ENCODE peak calls at places on chromosomes 7 and 10, in ten cellular contexts. K, Z, I, P, Y, C, T, Q, L and F are unnamed samples. For H3K9me3, the result is how much of the 10 kb centered on the place peaks cover.

GRCh38 chr7:105002-105401 is 87.4 kb upstream of the FAM20C start:
- DNase-seq in K (no peak), Z (no peak), I (no peak), P (no peak), Y (no peak), C (no peak), T (peak), Q (no peak), L (no peak), F (no peak)

GRCh38 chr10:44261710-44262455 is 123.0 kb downstream of the CXCL12 start:
- DNase-seq in K (no peak), Z (peak), I (no peak), P (no peak), Y (no peak), C (peak), T (no peak), Q (no peak), L (no peak), F (no peak)

GRCh38 chr7:84971360-84971759 is 215.5 kb downstream of the SEMA3D start:
- DNase-seq in K (no peak), Z (no peak), I (no peak), P (no peak), Y (no peak), C (no peak), T (no peak), Q (no peak), L (no peak), F (no peak)

GRCh38 chr10:113329121-113329596 is 223.7 kb upstream of the HABP2 start:
- DNase-seq in K (no peak), Z (no peak), I (no peak), P (no peak), Y (no peak), C (no peak), T (peak), Q (no peak), L (no peak), F (no peak)

GRCh38 chr7:128879939-128880746 is 17.5 kb downstream of the ATP6V1F start:
- DNase-seq in K (peak), Z (peak), I (no peak), P (no peak), Y (peak), C (peak), T (peak), Q (peak), L (no peak), F (no peak)

GRCh38 chr7:38317457-38318037 is 44.1 kb upstream of the TARP start:
- DNase-seq in K (no peak), Z (no peak), I (no peak), P (no peak), Y (no peak), C (no peak), T (no peak), Q (no peak), L (no peak), F (no peak)

GRCh38 chr7:25669954-25670841 is 441.9 kb upstream of the NPVF start:
- DNase-seq in K (no peak), Z (peak), I (no peak), P (no peak), Y (no peak), C (no peak), T (no peak), Q (no peak), L (no peak), F (peak)

GRCh38 chr7:55052726-55053431 is 34.1 kb downstream of the EGFR start:
- DNase-seq in K (no peak), Z (no peak), I (no peak), P (no peak), Y (no peak), C (no peak), T (no peak), Q (no peak), L (no peak), F (no peak)

GRCh38 chr7:92717982-92718716 is 118.2 kb downstream of the CDK6 start:
- DNase-seq in K (peak), Z (peak), I (peak), P (peak), Y (peak), C (peak), T (peak), Q (peak), L (peak), F (peak)

GRCh38 chr10:96860631-96861277 is 28.7 kb downstream of the LCOR start:
- DNase-seq in K (no peak), Z (no peak), I (no peak), P (no peak), Y (no peak), C (no peak), T (no peak), Q (no peak), L (no peak), F (no peak)

GRCh38 chr7:39651262-39651661 is 27.9 kb downstream of the RALA start:
- DNase-seq in K (no peak), Z (no peak), I (no peak), P (no peak), Y (no peak), C (no peak), T (no peak), Q (no peak), L (no peak), F (no peak)

GRCh38 chr7:122166708-122167107 is 22.7 kb upstream of the AASS start:
- DNase-seq in K (no peak), Z (no peak), I (no peak), P (no peak), Y (no peak), C (no peak), T (peak), Q (no peak), L (no peak), F (no peak)

GRCh38 chr7:21767300-21767900 is 178.3 kb downstream of the CDCA7L start:
- DNase-seq in K (peak), Z (no peak), I (no peak), P (no peak), Y (no peak), C (peak), T (peak), Q (peak), L (no peak), F (no peak)

GRCh38 chr10:31000071-31000787 is 31.4 kb downstream of the ZNF438 start:
- DNase-seq in K (no peak), Z (no peak), I (no peak), P (no peak), Y (no peak), C (no peak), T (no peak), Q (no peak), L (no peak), F (no peak)

GRCh38 chr7:1925349-1925748 is 255.3 kb downstream of the ELFN1 start:
- DNase-seq in K (no peak), Z (no peak), I (no peak), P (no peak), Y (peak), C (no peak), T (peak), Q (peak), L (no peak), F (no peak)

GRCh38 chr7:88205179-88205578 is 14.7 kb downstream of the SRI start:
- DNase-seq in K (no peak), Z (no peak), I (no peak), P (no peak), Y (no peak), C (no peak), T (no peak), Q (no peak), L (no peak), F (no peak)

GRCh38 chr7:8115547-8116402 is 146.2 kb downstream of the ICA1 start:
- DNase-seq in K (no peak), Z (no peak), I (no peak), P (peak), Y (no peak), C (no peak), T (no peak), Q (no peak), L (no peak), F (no peak)

GRCh38 chr7:152541892-152542291 is 106.1 kb upstream of the KMT2C start:
- DNase-seq in K (no peak), Z (no peak), I (no peak), P (no peak), Y (no peak), C (no peak), T (no peak), Q (no peak), L (no peak), F (no peak)

GRCh38 chr10:50405733-50406132 is 154.4 kb upstream of the ASAH2 start:
- DNase-seq in K (no peak), Z (no peak), I (no peak), P (no peak), Y (no peak), C (no peak), T (peak), Q (no peak), L (no peak), F (no peak)

GRCh38 chr7:80151274-80151665 is 16.6 kb downstream of the GNAI1 start:
- DNase-seq in K (no peak), Z (no peak), I (no peak), P (no peak), Y (no peak), C (no peak), T (no peak), Q (no peak), L (no peak), F (no peak)

GRCh38 chr10:99532687-99533495 is at the start of gene NKX2-3:
- DNase-seq in K (peak), Z (no peak), I (no peak), P (peak), Y (peak), C (no peak), T (peak), Q (peak), L (no peak), F (no peak)

DNA sequence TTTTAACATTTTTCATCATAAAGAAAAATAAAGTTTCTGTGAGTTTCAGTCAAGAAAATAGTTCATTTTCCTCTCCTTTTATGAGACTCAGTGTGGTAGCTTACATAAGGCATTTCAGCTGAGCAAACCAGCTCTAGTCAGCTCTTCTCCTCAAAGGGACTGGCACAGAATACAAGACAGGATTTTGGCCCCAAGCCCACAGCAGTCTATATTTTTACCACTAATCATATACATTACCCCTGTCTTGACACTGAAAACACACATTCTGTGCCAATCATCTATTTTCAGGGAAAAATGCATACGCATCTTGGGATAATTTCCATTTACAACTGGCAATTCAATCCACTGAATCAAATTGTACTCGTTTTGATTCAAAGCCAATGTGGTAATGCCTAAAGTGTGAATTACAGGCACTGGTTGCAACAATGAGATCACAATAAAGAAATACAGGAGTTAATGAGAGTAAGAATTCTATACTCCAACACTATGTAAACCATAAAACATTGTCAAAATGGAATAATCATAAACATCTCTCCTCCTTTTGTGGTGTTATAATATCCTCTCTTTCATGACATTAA is 186.4 kb downstream of the CACNA2D1 start:
- DNase-seq in K (no peak), Z (no peak), I (no peak), P (no peak), Y (no peak), C (no peak), T (no peak), Q (no peak), L (no peak), F (no peak)
- H3K9me3 ChIP-seq in K (under half), Z (under half), I (under half), P (under half), Y (under half), C (under half), T (under half), Q (under half), L (under half), F (under half)

DNA sequence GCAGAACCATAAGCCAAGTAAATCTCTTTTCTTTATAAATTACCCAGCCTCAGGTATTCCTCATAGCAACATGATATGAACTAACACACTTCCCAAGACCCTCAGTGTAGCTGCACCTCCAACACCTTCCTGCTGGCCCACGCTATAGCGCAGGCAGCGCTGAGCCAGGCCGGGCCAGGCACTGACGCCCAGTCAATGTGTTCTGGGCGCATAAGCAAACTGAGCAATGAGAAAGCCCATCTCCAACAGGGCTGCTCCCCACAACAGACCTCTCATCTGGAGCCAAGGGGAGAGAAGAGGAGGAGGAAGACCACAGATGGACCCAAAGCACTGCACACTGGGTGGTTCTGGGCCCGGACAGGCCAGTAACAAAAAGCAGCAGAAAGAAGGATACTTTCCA is 40.8 kb downstream of the FAM53B start:
- DNase-seq in K (no peak), Z (no peak), I (no peak), P (no peak), Y (no peak), C (no peak), T (no peak), Q (no peak), L (no peak), F (no peak)
- H3K27ac ChIP-seq in K (no peak), Z (peak), I (peak), P (peak), Y (peak), C (peak), T (no peak), Q (peak), L (peak), F (peak)

DNA sequence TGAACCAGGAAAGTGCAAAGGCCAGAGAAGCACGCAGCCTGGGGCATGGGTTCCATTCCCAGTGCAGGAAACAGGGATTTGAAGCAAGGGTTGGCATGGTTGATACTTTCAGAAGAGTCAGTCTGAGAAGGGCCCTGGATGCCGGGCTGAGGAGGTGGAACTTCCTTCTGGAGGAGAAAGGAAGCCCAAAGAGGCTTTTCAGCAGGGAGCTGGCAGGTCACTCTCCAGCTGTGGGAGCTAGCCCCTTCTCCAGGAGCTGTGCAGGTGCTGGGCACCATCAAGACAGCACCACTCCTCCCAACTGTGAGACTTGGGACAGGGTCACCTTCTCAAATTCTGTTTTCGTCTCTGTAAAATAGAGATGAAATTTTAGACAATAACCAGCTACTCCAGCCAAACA is 169.8 kb downstream of the ZNF248 start:
- DNase-seq in K (no peak), Z (no peak), I (no peak), P (no peak), Y (no peak), C (no peak), T (no peak), Q (no peak), L (no peak), F (no peak)
- H3K9me3 ChIP-seq in K (under half), Z (under half), I (under half), P (under half), Y (under half), C (under half), T (under half), Q (under half), L (under half), F (under half)

GRCh38 chr7:157676001-157676400 is 339.2 kb downstream of the DNAJB6 start:
- DNase-seq in K (no peak), Z (peak), I (no peak), P (no peak), Y (no peak), C (no peak), T (no peak), Q (no peak), L (no peak), F (no peak)

GRCh38 chr7:157676456-157677255 is 339.9 kb downstream of the DNAJB6 start:
- DNase-seq in K (no peak), Z (peak), I (no peak), P (no peak), Y (no peak), C (no peak), T (peak), Q (no peak), L (no peak), F (no peak)

GRCh38 chr7:157679607-157680006 is 342.8 kb downstream of the DNAJB6 start:
- DNase-seq in K (no peak), Z (peak), I (no peak), P (no peak), Y (no peak), C (no peak), T (no peak), Q (no peak), L (no peak), F (no peak)

GRCh38 chr7:157675427-157675930 is 338.7 kb downstream of the DNAJB6 start:
- DNase-seq in K (no peak), Z (peak), I (no peak), P (no peak), Y (no peak), C (no peak), T (no peak), Q (no peak), L (no peak), F (no peak)

DNA sequence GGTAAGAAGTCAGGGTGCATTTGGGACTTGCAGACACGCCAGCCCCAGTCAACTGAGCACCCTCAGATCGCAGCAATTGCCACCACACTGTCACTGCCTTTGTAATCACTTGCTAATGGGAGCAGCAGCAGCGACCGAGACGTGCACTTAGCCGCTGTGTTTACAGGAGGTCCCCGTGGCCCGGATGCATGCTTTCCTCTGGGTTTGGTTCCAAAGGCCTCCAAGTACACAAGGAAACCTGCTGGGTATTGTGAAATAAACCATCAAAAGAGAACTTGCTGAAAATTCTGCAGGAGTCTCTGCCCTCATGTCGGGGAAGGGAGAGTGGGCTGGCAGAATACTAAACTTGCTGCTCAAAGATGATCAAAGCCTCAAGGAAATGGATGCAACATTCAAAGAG is 341.7 kb downstream of the DNAJB6 start:
- DNase-seq in K (no peak), Z (peak), I (no peak), P (no peak), Y (no peak), C (no peak), T (no peak), Q (no peak), L (no peak), F (no peak)
- H3K27ac ChIP-seq in K (no peak), Z (no peak), I (no peak), P (no peak), Y (no peak), C (no peak), T (no peak), Q (no peak), L (no peak), F (no peak)